ENCODE peak calls at places on chromosome 17, in ten cellular contexts. N is brain microvascular endothelial cell; D is fibroblast of lung; F is PC-9; Z is ovary; T is upper lobe of right lung; X is AG09309; P is fibroblast of the aortic adventitia; S is right atrium auricular region; U is activated CD8-positive, alpha-beta T cell treated with anti-CD3 and anti-CD28 coated beads for 36 hours. L is an unnamed sample.
A peak's percentile ranks its signal among the peaks of the same experiment; 100 is the strongest.

GRCh38 chr17:251531-251930 is 70.1 kb upstream of the DOC2B start:
- DNase-seq in S (no peak), F (no peak), D (no peak), T (peak; percentile 53), P (no peak), N (no peak), X (no peak), Z (no peak), U (no peak), L (no peak)

GRCh38 chr17:38417210-38417951 is 10.9 kb upstream of the ARHGAP23 start:
- DNase-seq in F (no peak), D (no peak), P (no peak), N (no peak), S (no peak), T (no peak), X (no peak), U (no peak), Z (no peak), L (no peak)

GRCh38 chr17:39651908-39652634 is 13.1 kb upstream of the TCAP start:
- DNase-seq in X (no peak), D (no peak), Z (no peak), N (no peak), T (no peak), S (no peak), F (no peak), U (no peak), P (no peak), L (peak; percentile 76)

GRCh38 chr17:74852237-74853047 is 7.2 kb downstream of the GRIN2C start:
- DNase-seq in N (no peak), X (no peak), Z (no peak), S (no peak), F (no peak), U (peak; percentile 53), D (no peak), P (no peak), T (no peak), L (no peak)

GRCh38 chr17:29451338-29451737 is 61.2 kb downstream of the TAOK1 start:
- DNase-seq in F (no peak), N (no peak), Z (no peak), X (no peak), P (no peak), U (no peak), T (no peak), D (no peak), S (no peak), L (no peak)

GRCh38 chr17:81722184-81723120 is 10.4 kb downstream of the SLC25A10 start:
- DNase-seq in T (peak; percentile 92), S (no peak), F (peak; percentile 79), U (no peak), X (no peak), N (no peak), D (peak; percentile 50), P (peak; percentile 24), Z (no peak), L (peak; percentile 93)

GRCh38 chr17:83062818-83063671 is 16.4 kb upstream of the METRNL start:
- DNase-seq in Z (no peak), X (no peak), P (no peak), D (no peak), N (no peak), T (peak; percentile 57), F (no peak), U (no peak), S (no peak), L (no peak)

GRCh38 chr17:38403491-38403890 is 24.8 kb upstream of the ARHGAP23 start:
- DNase-seq in X (no peak), U (no peak), S (no peak), F (no peak), N (no peak), T (no peak), Z (no peak), D (peak; percentile 52), P (peak; percentile 58), L (no peak)

GRCh38 chr17:43880420-43880991 is 26.8 kb downstream of the MPP2 start:
- DNase-seq in T (peak; percentile 71), F (no peak), D (peak; percentile 4), X (no peak), S (no peak), P (no peak), U (peak; percentile 68), Z (no peak), N (no peak), L (peak; percentile 82)

GRCh38 chr17:57784226-57784895 is 39.3 kb upstream of the CCDC182 start:
- DNase-seq in T (no peak), P (no peak), D (no peak), X (no peak), Z (no peak), F (no peak), N (no peak), S (no peak), U (no peak), L (no peak)
- TF ChIP-seq CTCF in T (no peak), P (no peak), D (no peak), X (no peak), Z (no peak), F (no peak), N (no peak), S (no peak), U (no peak), L (no peak)

DNA sequence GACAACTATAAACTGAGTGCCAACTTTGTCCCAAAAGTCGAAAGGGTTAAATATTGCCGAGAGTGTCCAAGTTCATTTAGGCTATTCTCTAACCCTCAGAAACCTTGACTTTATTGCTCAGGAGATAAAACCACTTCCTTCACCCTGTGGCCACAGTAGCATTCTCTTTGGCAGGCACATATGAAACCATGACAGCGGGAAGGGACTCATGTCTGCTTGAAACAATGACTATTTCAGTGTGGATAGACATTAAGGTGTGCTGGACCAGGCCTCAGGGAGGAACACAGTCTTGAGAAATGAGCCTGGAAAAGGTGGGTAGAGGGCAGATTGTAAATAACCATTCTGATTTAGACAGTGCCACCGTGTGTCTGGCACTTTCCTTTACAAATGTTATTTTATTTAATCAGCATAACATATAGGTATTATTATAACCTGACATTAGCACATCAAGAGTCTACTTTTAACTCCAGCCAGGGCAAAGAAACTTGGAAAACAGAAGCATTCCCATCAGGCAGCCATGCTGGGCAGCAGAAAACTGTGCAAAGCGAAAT is 212.6 kb upstream of the ELAC2 start:
- DNase-seq in Z (no peak), D (no peak), N (no peak), X (no peak), T (no peak), P (peak; percentile 17), S (no peak), F (no peak), U (no peak), L (no peak)
- TF ChIP-seq CTCF in Z (no peak), D (no peak), N (no peak), X (no peak), T (no peak), P (no peak), S (no peak), F (no peak), U (no peak), L (no peak)

GRCh38 chr17:5819921-5820685 is 235.8 kb upstream of the NLRP1 start:
- DNase-seq in X (no peak), S (no peak), T (no peak), U (no peak), D (no peak), N (no peak), F (no peak), Z (no peak), P (no peak), L (no peak)
- TF ChIP-seq CTCF in X (no peak), S (no peak), T (no peak), U (no peak), D (no peak), N (no peak), F (no peak), Z (no peak), P (no peak), L (no peak)

GRCh38 chr17:35432176-35433074 is at the start of gene SLFN12:
- DNase-seq in T (no peak), S (peak; percentile 79), Z (peak; percentile 74), U (peak; percentile 61), N (peak; percentile 95), P (peak; percentile 98), D (peak; percentile 98), F (peak; percentile 83), X (peak; percentile 88), L (no peak)

GRCh38 chr17:35438433-35438832 is 6.1 kb upstream of the SLFN12 start:
- DNase-seq in T (no peak), X (no peak), Z (no peak), D (no peak), U (no peak), N (no peak), S (no peak), F (no peak), P (no peak), L (no peak)

GRCh38 chr17:35428229-35428628 is 4.1 kb downstream of the SLFN12 start:
- DNase-seq in T (no peak), F (no peak), P (no peak), N (no peak), Z (no peak), D (no peak), S (no peak), U (no peak), X (no peak), L (no peak)

GRCh38 chr17:35429702-35430101 is 2.6 kb downstream of the SLFN12 start:
- DNase-seq in F (no peak), Z (no peak), P (no peak), T (no peak), X (no peak), S (no peak), D (no peak), U (no peak), N (no peak), L (no peak)

GRCh38 chr17:35433075-35433894 is 985 bp upstream of the SLFN12 start:
- DNase-seq in S (peak; percentile 91), Z (peak; percentile 83), F (peak; percentile 92), N (peak; percentile 98), D (peak; percentile 99), X (peak; percentile 98), T (peak; percentile 70), U (peak; percentile 85), P (peak; percentile 99), L (peak; percentile 84)
- TF ChIP-seq CTCF in S (no peak), Z (no peak), F (no peak), N (peak; percentile 55), D (peak; percentile 28), X (peak; percentile 51), T (peak; percentile 20), U (no peak), P (peak; percentile 49), L (no peak)

L was measured in Calu3.